ENCODE peak calls at places on chromosomes 4 and X, in ten cellular contexts. B is upper lobe of right lung, N is AG09309, Z is uterus, Y is endodermal cell, F is stomach, D is suprapubic skin, E is astrocyte of the spinal cord, C is right atrium auricular region, R is hepatocyte. X is an unnamed sample.

GRCh38 chrX:23548164-23548563 is 119.1 kb upstream of the PRDX4 start:
- DNase-seq in B (no peak), N (peak; percentile 47), Z (no peak), Y (no peak), F (no peak), D (no peak), E (peak; percentile 49), C (no peak), R (no peak), X (no peak)

GRCh38 chr4:75514949-75515612 is 808 bp downstream of the THAP6 start:
- DNase-seq in B (no peak), N (no peak), Z (no peak), Y (no peak), F (no peak), D (no peak), E (no peak), C (no peak), R (no peak), X (no peak)

GRCh38 chr4:85759392-85759791 is 284.4 kb downstream of the ARHGAP24 start:
- DNase-seq in B (no peak), N (no peak), Z (no peak), Y (no peak), F (no peak), D (no peak), E (no peak), C (no peak), R (no peak), X (no peak)

GRCh38 chr4:138225477-138225876 is 16.7 kb downstream of the SLC7A11 start:
- DNase-seq in B (no peak), N (no peak), Z (no peak), Y (no peak), F (no peak), D (no peak), E (no peak), C (no peak), R (no peak), X (no peak)

GRCh38 chr4:4960574-4960973 is 58.7 kb downstream of the CYTL1 start:
- DNase-seq in B (no peak), N (no peak), Z (no peak), Y (no peak), F (no peak), D (no peak), E (no peak), C (no peak), R (no peak), X (no peak)

GRCh38 chrX:40849906-40850672 is 114.7 kb upstream of the MED14 start:
- DNase-seq in B (no peak), N (no peak), Z (no peak), Y (no peak), F (no peak), D (no peak), E (peak; percentile 14), C (no peak), R (no peak), X (no peak)

GRCh38 chr4:24003476-24003875 is 113.6 kb upstream of the PPARGC1A start:
- DNase-seq in B (no peak), N (no peak), Z (no peak), Y (peak; percentile 70), F (no peak), D (no peak), E (no peak), C (no peak), R (no peak), X (no peak)

GRCh38 chrX:77785400-77785745 is 643 bp downstream of the ATRX start:
- DNase-seq in B (no peak), N (no peak), Z (no peak), Y (peak; percentile 59), F (no peak), D (no peak), E (peak; percentile 18), C (no peak), R (peak; percentile 20), X (no peak)

GRCh38 chr4:3233391-3234071 is 15.4 kb upstream of the MSANTD1 start:
- DNase-seq in B (no peak), N (no peak), Z (no peak), Y (no peak), F (no peak), D (no peak), E (no peak), C (no peak), R (no peak), X (no peak)

GRCh38 chr4:17163156-17163555 is 264.7 kb upstream of the LDB2 start:
- DNase-seq in B (no peak), N (no peak), Z (no peak), Y (no peak), F (no peak), D (no peak), E (no peak), C (no peak), R (no peak), X (no peak)

GRCh38 chr4:3710451-3711182 is 55.6 kb upstream of the ADRA2C start:
- DNase-seq in B (peak; percentile 58), N (no peak), Z (peak; percentile 29), Y (peak; percentile 52), F (no peak), D (peak; percentile 69), E (no peak), C (no peak), R (no peak), X (peak; percentile 65)

GRCh38 chr4:105092768-105093167 is 53.9 kb upstream of the TET2 start:
- DNase-seq in B (no peak), N (no peak), Z (no peak), Y (no peak), F (no peak), D (no peak), E (no peak), C (no peak), R (no peak), X (no peak)

GRCh38 chrX:106707771-106708454 is 18.6 kb upstream of the RNF128 start:
- DNase-seq in B (no peak), N (peak; percentile 84), Z (no peak), Y (no peak), F (no peak), D (no peak), E (peak; percentile 90), C (no peak), R (peak; percentile 26), X (no peak)

GRCh38 chr4:155405059-155405458 is 28.3 kb upstream of the MAP9 start:
- DNase-seq in B (no peak), N (no peak), Z (no peak), Y (no peak), F (no peak), D (no peak), E (peak; percentile 14), C (no peak), R (no peak), X (no peak)

GRCh38 chr4:188168621-188169020 is 29.4 kb downstream of the TRIML1 start:
- DNase-seq in B (no peak), N (no peak), Z (no peak), Y (no peak), F (no peak), D (no peak), E (no peak), C (no peak), R (no peak), X (no peak)

GRCh38 chr4:188175288-188175687 is 36.0 kb downstream of the TRIML1 start:
- DNase-seq in B (no peak), N (no peak), Z (no peak), Y (no peak), F (no peak), D (no peak), E (no peak), C (no peak), R (no peak), X (no peak)

GRCh38 chr4:188171551-188171950 is 32.3 kb downstream of the TRIML1 start:
- DNase-seq in B (no peak), N (no peak), Z (no peak), Y (no peak), F (no peak), D (no peak), E (no peak), C (no peak), R (no peak), X (no peak)
- TF ChIP-seq CTCF in B (no peak), N (no peak), Z (no peak), Y (no peak), F (no peak), D (no peak), E (no peak), C (no peak), R (no peak), X (no peak)

GRCh38 chr4:87505862-87506261 is 23.3 kb downstream of the SPARCL1 start:
- DNase-seq in B (no peak), N (no peak), Z (no peak), Y (peak; percentile 63), F (no peak), D (no peak), E (no peak), C (no peak), R (no peak), X (no peak)
- TF ChIP-seq CTCF in B (no peak), N (no peak), Z (no peak), Y (peak; percentile 65), F (no peak), D (no peak), E (peak; percentile 16), C (no peak), R (no peak), X (peak; percentile 45)

DNA sequence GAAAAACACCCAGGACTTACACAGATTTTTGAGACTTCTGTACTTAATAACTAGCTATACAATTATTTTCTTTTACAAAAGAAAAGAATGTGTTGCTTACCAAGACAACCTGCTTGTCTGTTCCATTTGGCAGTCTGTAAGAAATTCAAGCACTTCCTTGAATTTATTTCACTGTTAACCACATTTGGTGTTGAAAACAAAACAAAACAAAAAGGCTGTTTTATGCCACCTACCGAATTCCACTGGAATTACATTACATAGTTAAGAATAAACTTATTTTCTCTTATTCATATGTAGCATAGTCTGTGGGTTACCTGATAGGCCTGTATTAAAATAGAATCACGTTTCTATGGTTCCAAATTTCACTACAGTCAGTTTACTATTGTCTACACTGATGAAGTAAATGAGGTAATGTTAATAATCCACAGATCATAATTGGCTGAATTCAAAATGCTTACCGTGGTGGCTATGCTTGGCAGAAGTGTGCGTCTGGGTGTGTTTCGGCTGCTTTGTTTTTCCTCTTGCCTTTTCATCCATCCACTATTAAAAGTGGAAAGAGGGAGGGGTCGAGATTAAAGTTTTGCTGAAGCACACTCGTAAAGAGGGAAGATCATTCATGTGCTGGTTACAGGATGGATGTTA is at the start of gene TLR1:
- DNase-seq in B (no peak), N (peak; percentile 35), Z (no peak), Y (no peak), F (no peak), D (no peak), E (peak; percentile 74), C (no peak), R (peak; percentile 46), X (no peak)
- TF ChIP-seq CTCF in B (peak; percentile 71), N (peak; percentile 48), Z (peak; percentile 66), Y (peak; percentile 57), F (peak; percentile 32), D (peak; percentile 34), E (peak; percentile 52), C (peak; percentile 51), R (peak; percentile 58), X (peak; percentile 83)

DNA sequence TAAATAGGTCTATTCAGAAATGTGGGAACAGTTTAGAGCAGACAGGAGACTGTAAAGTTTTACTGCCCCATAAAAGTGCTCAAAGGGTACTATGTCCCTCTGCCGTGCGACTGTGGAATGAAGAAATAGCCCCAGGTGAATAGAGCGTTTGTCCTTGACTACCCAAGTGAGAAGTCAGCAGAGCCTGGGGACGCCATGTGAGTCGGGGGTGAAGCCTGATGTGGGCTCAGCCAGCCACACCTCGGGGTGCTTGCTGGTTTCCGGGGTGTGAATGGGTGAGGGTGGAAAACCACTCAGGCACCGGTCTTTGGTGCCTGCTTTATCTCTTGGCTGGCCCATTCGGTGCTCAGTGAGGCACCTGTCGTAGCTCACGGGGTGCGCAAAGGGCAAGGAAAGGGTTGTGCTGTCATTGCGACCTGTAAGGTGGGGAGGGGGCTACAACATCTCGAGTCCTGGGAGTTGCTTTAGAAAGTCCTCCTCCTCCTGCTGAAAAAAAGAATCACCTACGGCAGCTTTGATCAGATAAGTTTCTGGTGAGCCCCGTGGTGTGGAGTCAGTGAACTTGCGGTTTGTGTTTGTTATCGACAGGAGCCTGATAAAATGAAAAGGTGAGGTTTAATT is 895 bp downstream of the TRIM2 start:
- DNase-seq in B (no peak), N (no peak), Z (no peak), Y (peak; percentile 83), F (peak; percentile 47), D (no peak), E (no peak), C (no peak), R (peak; percentile 80), X (no peak)
- TF ChIP-seq CTCF in B (no peak), N (no peak), Z (no peak), Y (peak; percentile 58), F (no peak), D (no peak), E (no peak), C (no peak), R (no peak), X (no peak)